ENCODE peak calls at places on chromosomes 13 and 19, in ten cellular contexts. X, A, Y, M, P, E, B, J, D and C are unnamed samples.

GRCh38 chr13:29509999-29510586 is 85.4 kb downstream of the SLC7A1 start:
- DNase-seq in A (no peak), E (no peak), Y (no peak), P (no peak), B (no peak), X (no peak), J (no peak), D (no peak), M (no peak), C (no peak)

GRCh38 chr19:6417713-6418561 is 6.7 kb downstream of the KHSRP start:
- DNase-seq in X (no peak), M (peak), E (peak), B (no peak), P (no peak), D (no peak), Y (no peak), J (no peak), A (no peak), C (peak)

GRCh38 chr13:76884167-76884566 is 2.0 kb downstream of the KCTD12 start:
- DNase-seq in B (peak), M (peak), A (no peak), J (peak), Y (peak), D (no peak), E (peak), X (no peak), P (peak), C (peak)

GRCh38 chr13:83286737-83287136 is 595.5 kb downstream of the SLITRK1 start:
- DNase-seq in J (no peak), Y (no peak), D (no peak), B (no peak), A (no peak), E (peak), P (no peak), M (no peak), X (no peak), C (no peak)

GRCh38 chr13:34416833-34417425 is 525.1 kb upstream of the NBEA start:
- DNase-seq in Y (no peak), M (peak), J (no peak), P (peak), A (no peak), X (no peak), B (no peak), E (peak), D (no peak), C (peak)

GRCh38 chr13:51370116-51370515 is 30.6 kb downstream of the SERPINE3 start:
- DNase-seq in X (no peak), J (no peak), A (no peak), P (no peak), E (peak), B (no peak), Y (no peak), M (no peak), D (no peak), C (no peak)

GRCh38 chr19:48822514-48822913 is 11.7 kb upstream of the BCAT2 start:
- DNase-seq in Y (no peak), B (no peak), A (no peak), M (no peak), E (no peak), X (no peak), J (no peak), P (no peak), D (no peak), C (no peak)

GRCh38 chr13:90485441-90485840 is 862.0 kb upstream of the MIR17HG start:
- DNase-seq in M (no peak), P (peak), X (no peak), E (peak), A (no peak), Y (no peak), D (no peak), B (no peak), J (no peak), C (peak)

GRCh38 chr19:57946316-57946715 is 1.2 kb downstream of the ZNF256 start:
- DNase-seq in B (no peak), Y (no peak), D (no peak), A (no peak), X (no peak), E (no peak), M (no peak), J (no peak), P (no peak), C (no peak)

GRCh38 chr13:20348645-20349408 is 116.7 kb upstream of the GJB6 start:
- DNase-seq in Y (no peak), J (no peak), A (no peak), E (no peak), D (no peak), X (no peak), M (no peak), P (no peak), B (no peak), C (no peak)

GRCh38 chr13:75908137-75908536 is 272.0 kb downstream of the LMO7 start:
- DNase-seq in E (peak), D (no peak), Y (no peak), A (no peak), X (no peak), P (peak), M (peak), J (no peak), B (no peak), C (peak)

GRCh38 chr13:96089749-96090239 is at the start of gene HS6ST3:
- DNase-seq in M (peak), Y (peak), P (no peak), E (peak), J (peak), A (no peak), X (no peak), B (peak), D (no peak), C (peak)

GRCh38 chr19:884420-885211 is 8.4 kb downstream of the MED16 start:
- DNase-seq in Y (no peak), J (no peak), A (no peak), D (no peak), B (no peak), E (no peak), M (no peak), X (no peak), P (no peak), C (no peak)

GRCh38 chr19:53091855-53092254 is 11.4 kb downstream of the ZNF160 start:
- DNase-seq in J (no peak), X (no peak), B (no peak), Y (no peak), P (no peak), M (no peak), A (no peak), E (no peak), D (no peak), C (no peak)

GRCh38 chr13:44274838-44275237 is 98.8 kb upstream of the SERP2 start:
- DNase-seq in Y (no peak), B (no peak), A (no peak), J (peak), P (no peak), E (no peak), M (no peak), D (no peak), X (no peak), C (peak)

GRCh38 chr13:27338816-27339215 is 68.2 kb downstream of the RASL11A start:
- DNase-seq in B (peak), J (peak), D (no peak), E (peak), P (peak), Y (no peak), M (no peak), A (no peak), X (no peak), C (no peak)

GRCh38 chr19:5054551-5055456 is 85.9 kb downstream of the KDM4B start:
- DNase-seq in M (no peak), J (no peak), P (no peak), X (no peak), A (no peak), B (no peak), E (no peak), D (no peak), Y (no peak), C (no peak)

GRCh38 chr19:6556480-6556879 is 25.7 kb downstream of the TNFSF9 start:
- DNase-seq in A (no peak), Y (no peak), J (no peak), D (no peak), X (no peak), B (no peak), P (peak), M (no peak), E (peak), C (peak)